ENCODE peak calls at places on chromosomes 11 and 22, in eight cellular contexts. Y, L, C, S, P, E, D and B are unnamed samples.

GRCh38 chr11:9219115-9219514 is 46.0 kb downstream of the DENND5A start:
- DNase-seq in Y (no peak), L (peak), C (no peak), S (no peak), P (no peak), E (peak), D (no peak), B (no peak)

GRCh38 chr11:34344410-34345011 is 13.3 kb downstream of the ABTB2 start:
- DNase-seq in Y (no peak), L (no peak), C (no peak), S (no peak), P (no peak), E (no peak), D (no peak), B (no peak)

GRCh38 chr22:43600265-43600664 is 188.5 kb downstream of the MPPED1 start:
- DNase-seq in Y (no peak), L (no peak), C (no peak), S (no peak), P (no peak), E (no peak), D (no peak), B (no peak)

GRCh38 chr22:43449831-43450225 is 38.0 kb downstream of the MPPED1 start:
- DNase-seq in Y (no peak), L (no peak), C (no peak), S (no peak), P (no peak), E (no peak), D (no peak), B (no peak)

GRCh38 chr11:113477321-113477720 is 2.1 kb upstream of the DRD2 start:
- DNase-seq in Y (no peak), L (no peak), C (no peak), S (no peak), P (no peak), E (no peak), D (peak), B (peak)

GRCh38 chr11:114058871-114059277 is 637 bp upstream of the ZBTB16 start:
- DNase-seq in Y (no peak), L (no peak), C (no peak), S (peak), P (no peak), E (no peak), D (no peak), B (no peak)

GRCh38 chr11:122267602-122268001 is 151.6 kb upstream of the BLID start:
- DNase-seq in Y (no peak), L (peak), C (no peak), S (no peak), P (no peak), E (peak), D (no peak), B (no peak)

GRCh38 chr11:64742087-64742939 is 1.6 kb downstream of the RASGRP2 start:
- DNase-seq in Y (no peak), L (no peak), C (no peak), S (peak), P (no peak), E (no peak), D (no peak), B (no peak)

GRCh38 chr22:24367841-24368240 is 59.6 kb upstream of the ADORA2A start:
- DNase-seq in Y (no peak), L (peak), C (no peak), S (no peak), P (no peak), E (peak), D (no peak), B (no peak)

GRCh38 chr11:104073950-104074349 is 37.5 kb downstream of the DDI1 start:
- DNase-seq in Y (peak), L (peak), C (no peak), S (peak), P (no peak), E (no peak), D (no peak), B (no peak)

GRCh38 chr22:17381237-17381913 is 12.1 kb downstream of the CECR2 start:
- DNase-seq in Y (no peak), L (no peak), C (no peak), S (no peak), P (no peak), E (no peak), D (no peak), B (no peak)